ENCODE peak calls at places on chromosomes 16 and 17, in four cellular contexts. L is heart left ventricle, G is sigmoid colon, O is tibial nerve. B is an unnamed sample.

GRCh38 chr16:11225677-11226549 is 30.1 kb downstream of the SOCS1 start:
- DNase-seq in L (no peak), G (no peak), O (no peak), B (no peak)

GRCh38 chr16:4471869-4472268 is 2.6 kb downstream of the NMRAL1 start:
- DNase-seq in L (no peak), G (no peak), O (no peak), B (no peak)

GRCh38 chr17:44386182-44386525 is 3.3 kb downstream of the ITGA2B start:
- DNase-seq in L (no peak), G (no peak), O (no peak), B (peak; percentile 28)

GRCh38 chr17:61481421-61481820 is 29.2 kb downstream of the TBX4 start:
- DNase-seq in L (no peak), G (no peak), O (no peak), B (no peak)

GRCh38 chr16:51175081-51175480 is 24.0 kb upstream of the SALL1 start:
- DNase-seq in L (no peak), G (no peak), O (no peak), B (no peak)

GRCh38 chr17:75783803-75784472 is 668 bp upstream of the UNK start:
- DNase-seq in L (no peak), G (peak; percentile 75), O (no peak), B (peak; percentile 93)

GRCh38 chr16:12706628-12707027 is 97.1 kb downstream of the CPPED1 start:
- DNase-seq in L (no peak), G (peak; percentile 37), O (no peak), B (peak; percentile 37)

GRCh38 chr16:67966549-67967182 is 1.8 kb downstream of the SLC12A4 start:
- DNase-seq in L (peak; percentile 46), G (no peak), O (no peak), B (no peak)

GRCh38 chr17:28506763-28507487 is 777 bp downstream of the FOXN1 start:
- DNase-seq in L (no peak), G (no peak), O (no peak), B (no peak)

GRCh38 chr17:76271669-76272540 is 6.8 kb downstream of the UBALD2 start:
- DNase-seq in L (no peak), G (no peak), O (no peak), B (peak; percentile 88)

GRCh38 chr17:58529275-58529674 is 14.8 kb upstream of the MTMR4 start:
- DNase-seq in L (no peak), G (no peak), O (no peak), B (no peak)

GRCh38 chr17:82595893-82596292 is 52.4 kb downstream of the WDR45B start:
- DNase-seq in L (no peak), G (no peak), O (no peak), B (no peak)

GRCh38 chr16:74998481-74999207 is at the start of gene ZNRF1:
- DNase-seq in L (peak; percentile 90), G (peak; percentile 92), O (peak; percentile 56), B (peak; percentile 96)

GRCh38 chr17:48429638-48430586 is at the start of gene SKAP1:
- DNase-seq in L (no peak), G (no peak), O (no peak), B (no peak)

GRCh38 chr16:2195316-2196161 is 866 bp downstream of the CASKIN1 start:
- DNase-seq in L (no peak), G (no peak), O (no peak), B (no peak)

GRCh38 chr16:61818850-61819249 is 217.4 kb downstream of the CDH8 start:
- DNase-seq in L (no peak), G (no peak), O (no peak), B (no peak)

GRCh38 chr17:15048381-15048780 is 216.7 kb downstream of the PMP22 start:
- DNase-seq in L (no peak), G (no peak), O (no peak), B (no peak)

GRCh38 chr16:9823510-9823909 is 358.7 kb downstream of the GRIN2A start:
- DNase-seq in L (no peak), G (no peak), O (no peak), B (no peak)

GRCh38 chr17:5789443-5789842 is 205.1 kb upstream of the NLRP1 start:
- DNase-seq in L (no peak), G (no peak), O (no peak), B (no peak)

GRCh38 chr17:61390479-61390791 is 9.2 kb upstream of the TBX2 start:
- DNase-seq in L (no peak), G (no peak), O (no peak), B (no peak)

GRCh38 chr17:36667922-36668321 is 66.5 kb downstream of the MRM1 start:
- DNase-seq in L (no peak), G (no peak), O (no peak), B (no peak)

GRCh38 chr17:78214016-78214705 is at the start of gene BIRC5:
- DNase-seq in L (peak; percentile 90), G (peak; percentile 91), O (peak; percentile 80), B (peak; percentile 70)

GRCh38 chr17:73341350-73342056 is 29.7 kb upstream of the CDC42EP4 start:
- DNase-seq in L (no peak), G (no peak), O (no peak), B (no peak)

GRCh38 chr17:73343739-73344454 is 32.1 kb upstream of the CDC42EP4 start:
- DNase-seq in L (no peak), G (no peak), O (no peak), B (no peak)

GRCh38 chr17:73342057-73342522 is 30.3 kb upstream of the CDC42EP4 start:
- DNase-seq in L (peak; percentile 70), G (peak; percentile 98), O (peak; percentile 58), B (peak; percentile 93)

GRCh38 chr17:73343168-73343634 is 31.4 kb upstream of the CDC42EP4 start:
- DNase-seq in L (peak; percentile 66), G (peak; percentile 95), O (peak; percentile 56), B (no peak)

DNA sequence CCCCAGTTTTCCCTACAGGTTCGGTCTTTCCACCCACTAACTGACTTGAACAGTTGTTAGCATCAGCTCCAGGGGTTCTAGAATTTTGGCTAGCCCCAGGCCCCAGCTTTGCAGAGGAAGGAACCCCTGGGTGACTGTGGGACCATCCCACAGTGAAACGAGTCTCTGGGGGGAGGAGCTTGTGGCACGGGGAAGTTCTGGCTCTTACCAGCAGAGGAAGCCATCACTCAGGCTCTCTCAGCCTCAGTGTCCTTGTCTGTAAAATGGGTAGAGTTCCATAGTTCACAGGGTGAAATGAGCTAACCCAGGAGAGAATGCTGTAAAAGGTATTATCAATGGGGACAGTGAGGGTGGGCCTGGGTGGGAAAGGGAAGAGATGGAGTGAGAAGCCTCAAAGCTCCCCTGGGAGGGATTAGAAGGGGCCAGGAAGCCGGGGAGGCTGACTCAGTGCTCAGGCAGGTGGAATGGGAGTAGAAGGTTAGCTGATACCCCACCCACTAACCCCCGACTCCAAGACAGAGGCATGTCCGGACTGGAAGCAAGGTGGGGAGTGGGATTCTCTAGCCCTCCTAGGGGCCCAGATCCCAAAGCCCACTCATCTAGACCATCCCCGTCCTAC is 30.9 kb upstream of the CDC42EP4 start:
- DNase-seq in L (no peak), G (no peak), O (no peak), B (no peak)
- TF ChIP-seq CTCF in L (no peak), G (no peak), O (no peak), B (no peak)

GRCh38 chr16:56637814-56638750 is at the start of gene MT1A:
- DNase-seq in L (peak; percentile 79), G (peak; percentile 87), O (peak; percentile 51), B (peak; percentile 74)
- TF ChIP-seq POLR2A in L (peak; percentile 74), G (peak; percentile 31), O (peak; percentile 71), B (no peak)

GRCh38 chr17:74601944-74602572 is 10.0 kb upstream of the CD300LD start:
- DNase-seq in L (peak; percentile 26), G (no peak), O (no peak), B (no peak)
- TF ChIP-seq CTCF in L (peak; percentile 71), G (peak; percentile 23), O (peak; percentile 17), B (no peak)

GRCh38 chr16:70430667-70431536 is 8.0 kb downstream of the ST3GAL2 start:
- DNase-seq in L (peak; percentile 50), G (no peak), O (no peak), B (no peak)

GRCh38 chr16:70427786-70428177 is 11.1 kb downstream of the ST3GAL2 start:
- DNase-seq in L (no peak), G (no peak), O (no peak), B (no peak)

GRCh38 chr16:70429888-70430666 is 8.8 kb downstream of the ST3GAL2 start:
- DNase-seq in L (no peak), G (no peak), O (no peak), B (no peak)

GRCh38 chr16:70432304-70432799 is 6.5 kb downstream of the ST3GAL2 start:
- DNase-seq in L (no peak), G (no peak), O (no peak), B (no peak)

DNA sequence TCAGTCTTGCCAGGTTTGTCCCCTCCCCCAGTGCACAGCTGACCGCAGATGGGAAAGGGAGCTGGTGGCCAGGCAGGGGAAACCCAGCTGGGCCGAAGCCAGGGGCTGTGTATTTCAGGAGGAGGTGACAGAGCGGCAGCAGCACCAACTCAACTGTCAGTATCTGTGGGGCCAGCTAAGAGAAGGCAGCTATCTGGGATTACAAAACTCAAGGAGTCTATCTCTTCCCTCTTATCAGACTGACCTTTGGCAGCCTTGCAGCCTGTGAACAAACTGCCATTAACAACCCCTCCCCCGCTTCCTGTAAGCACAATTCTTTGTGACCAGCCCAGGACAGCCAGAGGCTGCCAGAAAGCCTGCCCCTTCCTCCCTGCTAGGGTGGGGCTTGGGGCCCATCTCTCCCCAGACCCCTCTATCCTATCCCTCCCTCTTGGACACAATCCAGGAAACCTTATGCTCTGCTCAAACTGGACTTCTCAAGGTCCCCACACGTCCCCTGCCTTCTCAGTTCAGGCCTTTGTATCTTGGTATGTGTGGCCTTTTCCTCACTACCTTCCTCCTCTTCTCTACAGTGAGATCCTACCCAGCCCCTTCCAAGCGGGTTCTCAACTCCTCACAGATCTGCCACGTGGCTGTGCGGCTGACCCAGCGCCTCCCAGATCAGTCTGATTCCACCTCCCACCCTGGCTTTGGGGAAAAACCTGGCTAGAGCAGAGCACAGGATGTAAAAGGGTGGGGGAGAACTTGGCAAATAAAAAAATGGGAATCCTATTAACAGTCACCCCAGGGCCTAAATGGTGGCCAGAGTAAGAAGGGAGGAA is 10.5 kb downstream of the ST3GAL2 start:
- DNase-seq in L (peak; percentile 94), G (peak; percentile 94), O (peak; percentile 58), B (peak; percentile 94)
- TF ChIP-seq POLR2A in L (no peak), G (no peak), O (no peak), B (no peak)

GRCh38 chr17:43006639-43007551 is at the start of gene IFI35:
- DNase-seq in L (peak; percentile 87), G (peak; percentile 94), O (peak; percentile 80), B (peak; percentile 86)
- TF ChIP-seq CTCF in L (no peak), G (no peak), O (peak; percentile 18), B (no peak)

DNA sequence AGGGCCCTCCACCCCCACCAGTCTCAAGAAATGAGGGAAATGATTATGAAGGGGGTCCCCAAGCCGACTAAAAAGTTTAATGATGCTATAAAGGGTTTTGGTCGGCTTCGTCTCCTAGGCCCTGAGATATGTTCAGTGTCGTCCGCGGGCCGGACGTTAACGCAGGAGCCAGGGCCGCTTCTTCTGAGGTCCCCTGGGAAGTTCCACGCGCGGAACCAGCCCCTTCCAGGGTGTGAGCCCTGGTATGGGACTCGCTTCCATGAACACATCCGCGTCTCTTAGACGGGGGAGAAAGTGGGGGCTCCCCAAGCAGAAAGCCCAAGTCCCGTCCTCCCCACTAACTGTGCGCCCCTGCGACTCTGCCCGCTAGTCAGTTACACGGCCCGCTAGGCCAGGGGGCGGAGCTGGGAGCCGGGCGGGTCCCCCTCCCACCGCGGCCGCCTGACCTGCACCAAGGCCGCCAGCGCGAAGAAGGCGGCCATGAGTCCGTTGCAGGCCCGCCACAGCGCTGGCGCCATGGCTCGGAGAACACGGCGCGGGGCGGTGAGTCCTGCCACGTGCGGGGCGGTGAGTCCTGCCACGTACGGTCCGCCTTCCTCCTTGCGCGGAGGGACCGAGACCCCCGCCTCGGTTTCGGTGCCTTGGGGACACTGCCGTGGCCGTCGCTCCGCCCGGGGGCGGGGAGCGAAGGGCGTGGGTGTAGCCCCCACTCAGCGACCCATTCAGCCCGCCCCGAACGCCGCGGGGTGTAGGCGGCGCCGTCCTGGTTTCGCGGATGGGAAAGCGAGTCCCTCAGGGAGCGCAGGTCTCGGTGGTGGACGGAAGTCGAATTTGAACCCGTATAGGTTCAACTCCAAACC is at the start of gene TMEM220:
- DNase-seq in L (peak; percentile 83), G (peak; percentile 94), O (peak; percentile 62), B (peak; percentile 98)
- TF ChIP-seq POLR2A in L (peak; percentile 53), G (peak; percentile 58), O (peak; percentile 66), B (no peak)

B was measured in lower leg skin.